ENCODE peak calls at places on chromosomes 13 and 19, in seven cellular contexts. J is activated naive CD8-positive, alpha-beta T cell treated with anti-CD3 and anti-CD28 coated beads, Interleukin-2, amount 50 U/mL, for 24 hours; S is OCI-LY7; A is activated T-helper 1 cell treated with Interleukin-2 at 50 U/mL for 16 hours; Z is iPS-NIHi11; V is stimulated activated effector memory CD8-positive, alpha-beta T cell treated with anti-CD3 and anti-CD28 coated beads, Interleukin-12 subunit alpha, Interleukin-12 subunit beta, amount 100 ng/mL, for 72 hours; T is left kidney. D is an unnamed sample.

GRCh38 chr19:51116736-51117135 is 8.0 kb upstream of the SIGLEC9 start:
- DNase-seq in J (no peak), S (no peak), A (no peak), Z (no peak), V (no peak), T (no peak), D (no peak)

GRCh38 chr13:32175307-32175706 is 139.9 kb downstream of the ZAR1L start:
- DNase-seq in J (no peak), S (no peak), A (no peak), Z (no peak), V (no peak), T (peak; percentile 83), D (no peak)

GRCh38 chr19:10334340-10335148 is 1.2 kb upstream of the RAVER1 start:
- DNase-seq in J (peak; percentile 78), S (peak; percentile 83), A (no peak), Z (peak; percentile 88), V (peak; percentile 34), T (peak; percentile 95), D (peak; percentile 93)

GRCh38 chr19:31519216-31519615 is 170.0 kb upstream of the TSHZ3 start:
- DNase-seq in J (no peak), S (no peak), A (no peak), Z (no peak), V (no peak), T (no peak), D (peak; percentile 12)

GRCh38 chr19:30479231-30479630 is 107.0 kb downstream of the ZNF536 start:
- DNase-seq in J (no peak), S (no peak), A (no peak), Z (no peak), V (no peak), T (peak; percentile 54), D (peak; percentile 37)

GRCh38 chr13:78719367-78719766 is 60.4 kb upstream of the OBI1 start:
- DNase-seq in J (no peak), S (no peak), A (no peak), Z (no peak), V (no peak), T (no peak), D (no peak)

GRCh38 chr13:108734676-108735075 is 105.3 kb downstream of the MYO16 start:
- DNase-seq in J (no peak), S (no peak), A (no peak), Z (peak; percentile 22), V (no peak), T (peak; percentile 8), D (peak; percentile 30)

GRCh38 chr13:23547000-23547590 is 23.1 kb upstream of the TNFRSF19 start:
- DNase-seq in J (no peak), S (no peak), A (no peak), Z (peak; percentile 66), V (no peak), T (peak; percentile 71), D (peak; percentile 18)

GRCh38 chr13:111202745-111203144 is 87.6 kb downstream of the ARHGEF7 start:
- DNase-seq in J (no peak), S (peak; percentile 66), A (no peak), Z (peak; percentile 71), V (no peak), T (peak; percentile 80), D (no peak)

GRCh38 chr13:44364601-44365000 is 9.0 kb upstream of the SERP2 start:
- DNase-seq in J (no peak), S (no peak), A (no peak), Z (no peak), V (no peak), T (no peak), D (peak; percentile 78)

D was measured in ELF-1.